ENCODE peak calls at places on chromosome 14, in seven cellular contexts. L is mammary epithelial cell, B is osteoblast, C is neural progenitor cell, E is H1, P is fibroblast of lung, Z is keratinocyte. Y is an unnamed sample.

GRCh38 chr14:97620071-97620470 is 822.9 kb downstream of the VRK1 start:
- DNase-seq in L (no peak), B (no peak), C (no peak), E (no peak), P (no peak), Z (no peak), Y (no peak)

GRCh38 chr14:93946104-93946503 is 19.0 kb downstream of the FAM181A start:
- DNase-seq in L (no peak), B (peak; percentile 89), C (no peak), E (no peak), P (peak; percentile 52), Z (no peak), Y (peak; percentile 24)

GRCh38 chr14:78254911-78255431 is 84.8 kb downstream of the NRXN3 start:
- DNase-seq in L (peak; percentile 43), B (no peak), C (no peak), E (no peak), P (peak; percentile 98), Z (peak; percentile 85), Y (peak; percentile 88)

GRCh38 chr14:95431199-95432145 is 85.0 kb downstream of the SYNE3 start:
- DNase-seq in L (no peak), B (peak; percentile 76), C (peak; percentile 61), E (peak; percentile 63), P (peak; percentile 16), Z (no peak), Y (peak; percentile 50)

GRCh38 chr14:72608391-72609204 is 285.3 kb downstream of the DPF3 start:
- DNase-seq in L (peak; percentile 90), B (peak; percentile 99), C (no peak), E (peak; percentile 11), P (peak; percentile 97), Z (peak; percentile 80), Y (peak; percentile 97)

GRCh38 chr14:104293231-104293841 is 154.9 kb downstream of the KIF26A start:
- DNase-seq in L (no peak), B (peak; percentile 81), C (no peak), E (no peak), P (no peak), Z (no peak), Y (no peak)

GRCh38 chr14:23439107-23439835 is 3.8 kb upstream of the MYH7 start:
- DNase-seq in L (no peak), B (no peak), C (no peak), E (peak; percentile 14), P (no peak), Z (no peak), Y (no peak)

GRCh38 chr14:29144598-29144997 is 378.0 kb downstream of the FOXG1 start:
- DNase-seq in L (no peak), B (peak; percentile 69), C (no peak), E (no peak), P (peak; percentile 93), Z (no peak), Y (peak; percentile 97)

GRCh38 chr14:92914087-92914656 is 8.8 kb upstream of the CHGA start:
- DNase-seq in L (peak; percentile 29), B (peak; percentile 90), C (peak; percentile 86), E (peak; percentile 85), P (peak; percentile 10), Z (no peak), Y (peak; percentile 51)

GRCh38 chr14:68790656-68791077 is 2.2 kb downstream of the ZFP36L1 start:
- DNase-seq in L (peak; percentile 6), B (peak; percentile 66), C (no peak), E (peak; percentile 39), P (no peak), Z (no peak), Y (no peak)

GRCh38 chr14:93150227-93151206 is 34.2 kb downstream of the MOAP1 start:
- DNase-seq in L (peak; percentile 83), B (peak; percentile 45), C (peak; percentile 64), E (no peak), P (no peak), Z (peak; percentile 80), Y (no peak)

GRCh38 chr14:52443506-52443905 is 108.8 kb downstream of the TXNDC16 start:
- DNase-seq in L (no peak), B (peak; percentile 78), C (no peak), E (no peak), P (peak; percentile 10), Z (no peak), Y (peak; percentile 62)

GRCh38 chr14:30656190-30656632 is 34.1 kb downstream of the SCFD1 start:
- DNase-seq in L (peak; percentile 8), B (no peak), C (peak; percentile 51), E (peak; percentile 66), P (peak; percentile 11), Z (no peak), Y (peak; percentile 76)

GRCh38 chr14:94021001-94021400 is 5.1 kb upstream of the OTUB2 start:
- DNase-seq in L (peak; percentile 73), B (peak; percentile 98), C (no peak), E (no peak), P (peak; percentile 67), Z (no peak), Y (peak; percentile 62)

GRCh38 chr14:22471545-22472121 is 117.4 kb downstream of the DAD1 start:
- DNase-seq in L (peak; percentile 49), B (peak; percentile 82), C (peak; percentile 69), E (peak; percentile 76), P (peak; percentile 50), Z (no peak), Y (no peak)

DNA sequence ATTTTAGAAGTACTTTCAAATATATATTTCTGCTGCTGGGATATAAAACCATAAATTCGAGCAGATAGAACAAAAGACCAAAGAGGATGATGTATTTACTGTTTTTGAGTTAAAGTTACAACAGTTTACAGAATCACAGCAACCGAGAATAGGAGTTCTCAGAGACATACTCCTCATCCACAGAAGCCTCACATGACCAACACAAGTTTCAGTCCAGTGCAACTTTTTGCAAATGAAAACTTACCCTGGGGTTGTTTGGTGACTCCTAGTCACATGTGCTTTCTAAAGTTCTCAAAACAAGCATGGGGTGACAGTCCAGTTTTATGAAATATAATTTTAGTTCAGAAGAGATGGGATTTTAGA is 117.1 kb downstream of the PRKCH start:
- DNase-seq in L (peak; percentile 32), B (no peak), C (no peak), E (no peak), P (no peak), Z (no peak), Y (no peak)
- H2AFZ ChIP-seq in L (no peak overlapping the region), B (peak overlapping the region; percentile 43), C (peak overlapping the region; percentile 64), E (no peak overlapping the region), P (no peak overlapping the region), Z (no peak overlapping the region), Y (peak overlapping the region; percentile 39)

GRCh38 chr14:79576434-79576833 is 634.9 kb downstream of the DIO2 start:
- DNase-seq in L (no peak), B (no peak), C (no peak), E (no peak), P (peak; percentile 79), Z (no peak), Y (no peak)

GRCh38 chr14:79580414-79580813 is 630.9 kb downstream of the DIO2 start:
- DNase-seq in L (no peak), B (no peak), C (no peak), E (no peak), P (peak; percentile 38), Z (no peak), Y (no peak)

GRCh38 chr14:79575032-79575431 is 636.3 kb downstream of the DIO2 start:
- DNase-seq in L (no peak), B (no peak), C (peak; percentile 71), E (no peak), P (peak; percentile 31), Z (no peak), Y (no peak)

GRCh38 chr14:79580908-79581307 is 630.4 kb downstream of the DIO2 start:
- DNase-seq in L (no peak), B (no peak), C (no peak), E (no peak), P (no peak), Z (no peak), Y (no peak)

DNA sequence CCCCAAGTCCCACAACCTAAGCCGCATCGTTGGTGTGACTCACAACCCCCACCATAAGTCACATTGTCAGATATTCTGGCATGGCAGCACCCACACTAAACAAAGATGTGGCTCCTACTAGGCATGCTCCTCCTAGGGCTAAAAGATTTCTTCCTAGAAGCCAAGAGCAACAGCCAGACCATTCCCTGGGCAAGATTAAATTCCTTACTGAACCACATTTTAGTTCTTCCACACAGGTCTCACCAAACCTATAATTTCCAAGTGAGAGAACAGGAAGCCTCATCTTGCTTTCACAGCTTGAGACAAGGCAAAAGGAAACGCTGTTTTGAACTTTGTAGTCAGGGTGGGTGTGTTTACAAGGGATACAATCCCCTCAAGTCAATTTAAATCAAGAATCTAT is 632.8 kb downstream of the DIO2 start:
- DNase-seq in L (no peak), B (no peak), C (no peak), E (no peak), P (peak; percentile 95), Z (no peak), Y (no peak)
- H2AFZ ChIP-seq in L (no peak overlapping the region), B (no peak overlapping the region), C (no peak overlapping the region), E (no peak overlapping the region), P (no peak overlapping the region), Z (no peak overlapping the region), Y (no peak overlapping the region)

GRCh38 chr14:74595006-74595735 is 16.9 kb downstream of the LTBP2 start:
- DNase-seq in L (no peak), B (peak; percentile 89), C (no peak), E (no peak), P (peak; percentile 84), Z (no peak), Y (peak; percentile 77)

GRCh38 chr14:74601982-74602381 is 10.1 kb downstream of the LTBP2 start:
- DNase-seq in L (no peak), B (no peak), C (no peak), E (no peak), P (no peak), Z (no peak), Y (no peak)

GRCh38 chr14:74596747-74597456 is 15.1 kb downstream of the LTBP2 start:
- DNase-seq in L (no peak), B (peak; percentile 91), C (no peak), E (no peak), P (peak; percentile 57), Z (no peak), Y (peak; percentile 89)

GRCh38 chr14:74599946-74600345 is 12.1 kb downstream of the LTBP2 start:
- DNase-seq in L (no peak), B (no peak), C (no peak), E (no peak), P (no peak), Z (no peak), Y (no peak)

GRCh38 chr14:74599201-74599809 is 12.7 kb downstream of the LTBP2 start:
- DNase-seq in L (no peak), B (peak; percentile 88), C (no peak), E (no peak), P (no peak), Z (no peak), Y (peak; percentile 46)
- H2AFZ ChIP-seq in L (no peak overlapping the region), B (no peak overlapping the region), C (no peak overlapping the region), E (no peak overlapping the region), P (no peak overlapping the region), Z (no peak overlapping the region), Y (no peak overlapping the region)

DNA sequence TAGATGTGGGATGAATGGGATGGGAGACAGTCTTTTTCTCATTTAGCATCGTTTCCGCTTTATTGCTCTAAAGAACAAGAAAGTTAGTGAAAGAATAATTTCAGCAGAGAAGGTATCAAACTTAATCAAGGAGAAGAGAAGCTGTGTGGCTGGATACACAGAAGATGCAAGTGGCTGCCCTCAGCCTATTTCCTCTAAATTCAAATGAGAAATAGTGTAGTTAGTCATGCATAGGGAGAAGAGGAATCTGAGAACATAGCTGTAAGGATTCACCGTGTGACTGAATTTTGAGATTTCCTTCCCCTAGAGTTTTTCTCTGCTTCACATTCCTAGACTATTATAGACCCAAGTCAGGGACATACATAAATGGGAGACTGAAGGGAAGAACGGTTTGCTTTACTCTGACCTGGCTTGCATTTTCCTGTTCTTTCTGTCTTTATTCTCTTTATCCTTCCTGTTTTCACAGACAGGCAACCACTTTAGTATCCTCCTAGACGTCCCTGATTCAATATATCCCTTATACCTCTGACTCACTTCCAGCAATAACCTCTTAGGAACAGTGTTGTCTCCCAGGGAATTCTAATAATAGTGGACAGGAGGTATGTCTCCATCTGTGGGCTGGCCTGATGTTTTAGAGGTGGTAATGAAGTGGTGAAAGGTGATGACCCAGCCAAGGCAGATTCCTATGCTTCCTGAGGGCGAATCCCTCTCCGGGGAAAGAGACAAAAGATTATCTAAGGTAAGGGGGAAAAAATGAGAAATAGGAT is 7.0 kb downstream of the RNASE10 start:
- DNase-seq in L (peak; percentile 14), B (no peak), C (no peak), E (no peak), P (no peak), Z (no peak), Y (peak; percentile 60)
- H2AFZ ChIP-seq in L (no peak overlapping the region), B (peak overlapping the region; percentile 43), C (no peak overlapping the region), E (peak overlapping the region; percentile 47), P (no peak overlapping the region), Z (no peak overlapping the region), Y (peak overlapping the region; percentile 31)

Y was measured in GM23248.